ENCODE peak calls at places on chromosome 11, in nine cellular contexts. O is mucosa of gallbladder; F is CD4-positive, alpha-beta T cell; Y is psoas muscle; N is mesothelial cell of epicardium; I is stromal cell of bone marrow; L is ELF-1; H is ELR; B is AG04450. V is an unnamed sample.

GRCh38 chr11:61158691-61159381 is 2.4 kb downstream of the VPS37C start:
- DNase-seq in H (peak), F (no peak), O (no peak), N (no peak), I (peak), B (peak), Y (no peak), L (no peak), V (no peak)

GRCh38 chr11:102268083-102268984 is 49.0 kb upstream of the BIRC3 start:
- DNase-seq in F (peak), I (no peak), O (peak), H (peak), Y (peak), L (peak), N (peak), B (no peak), V (peak)

GRCh38 chr11:61058583-61059259 is 43.6 kb upstream of the CD5 start:
- DNase-seq in I (no peak), H (no peak), O (no peak), F (no peak), N (no peak), B (no peak), Y (no peak), L (no peak), V (no peak)

GRCh38 chr11:133835258-133836075 is 9.8 kb downstream of the SPATA19 start:
- DNase-seq in F (no peak), I (peak), N (peak), B (no peak), L (peak), H (peak), Y (no peak), O (no peak), V (peak)

GRCh38 chr11:104529213-104529612 is 365.3 kb upstream of the PDGFD start:
- DNase-seq in Y (no peak), I (no peak), N (no peak), L (no peak), B (no peak), H (no peak), O (no peak), F (no peak), V (no peak)

GRCh38 chr11:102139081-102139498 is 28.8 kb downstream of the YAP1 start:
- DNase-seq in N (no peak), Y (no peak), L (peak), I (peak), H (peak), F (no peak), B (peak), O (no peak), V (no peak)

GRCh38 chr11:123624974-123625373 is 29.4 kb downstream of the SCN3B start:
- DNase-seq in I (peak), B (no peak), O (no peak), L (no peak), Y (no peak), H (no peak), N (no peak), F (no peak), V (no peak)

GRCh38 chr11:11978098-11978637 is 30.3 kb downstream of the DKK3 start:
- DNase-seq in H (no peak), I (no peak), F (no peak), O (no peak), B (no peak), L (no peak), N (no peak), Y (no peak), V (no peak)

GRCh38 chr11:33721291-33721840 is 14.9 kb downstream of the CD59 start:
- DNase-seq in F (no peak), B (no peak), I (no peak), N (no peak), H (peak), L (no peak), Y (peak), O (no peak), V (peak)

GRCh38 chr11:122721964-122722266 is 66.4 kb downstream of the UBASH3B start:
- DNase-seq in L (no peak), H (peak), N (no peak), Y (no peak), I (peak), F (peak), B (peak), O (no peak), V (no peak)

GRCh38 chr11:70528046-70528793 is 129.9 kb downstream of the CTTN start:
- DNase-seq in I (no peak), L (no peak), B (no peak), F (no peak), H (no peak), N (no peak), O (no peak), Y (no peak), V (no peak)

GRCh38 chr11:35494966-35495365 is 30.4 kb downstream of the PAMR1 start:
- DNase-seq in I (no peak), O (no peak), Y (no peak), H (no peak), N (no peak), L (no peak), F (no peak), B (no peak), V (no peak)

V was measured in T-helper 2 cell treated with Interferon-gamma antibody and Interleukin-4, amounts not matched to agents 5 μg/mL and 100 μg/mL, for 36 hours.